ENCODE peak calls at places on chromosomes 7 and 10, in six cellular contexts. P is kidney epithelial cell; D is activated CD4-positive, alpha-beta memory T cell treated with anti-CD3 and anti-CD28 coated beads, Interleukin-2, amount 10 ng/mL, durations not matched to agents 7 days and 5 days; M is dorsolateral prefrontal cortex; B is kidney tubule cell; E is NCI-H146. V is an unnamed sample.

GRCh38 chr7:1580422-1581030 is 10.7 kb upstream of the PSMG3 start:
- DNase-seq in E (no peak), M (no peak), P (no peak), B (no peak), D (no peak), V (no peak)

GRCh38 chr10:5317547-5318107 is 47.1 kb upstream of the UCN3 start:
- DNase-seq in B (peak), E (no peak), M (no peak), P (peak), D (peak), V (peak)

GRCh38 chr7:41097501-41097900 is 605.4 kb downstream of the INHBA start:
- DNase-seq in M (no peak), D (no peak), E (no peak), B (peak), P (no peak), V (no peak)

GRCh38 chr7:120813089-120813488 is 44.9 kb downstream of the TSPAN12 start:
- DNase-seq in B (no peak), E (no peak), D (no peak), P (no peak), M (no peak), V (no peak)

GRCh38 chr10:3776796-3777571 is 8.0 kb downstream of the KLF6 start:
- DNase-seq in P (no peak), E (peak), M (no peak), B (peak), D (peak), V (peak)

GRCh38 chr10:49324711-49325110 is 25.7 kb downstream of the C10orf71 start:
- DNase-seq in E (no peak), B (no peak), P (no peak), M (no peak), D (no peak), V (no peak)

GRCh38 chr10:112746329-112746728 is 203.7 kb upstream of the TCF7L2 start:
- DNase-seq in B (no peak), D (no peak), E (no peak), P (no peak), M (no peak), V (no peak)

GRCh38 chr10:77520290-77520689 is 117.3 kb downstream of the KCNMA1 start:
- DNase-seq in P (no peak), D (no peak), B (no peak), M (no peak), E (peak), V (no peak)

GRCh38 chr7:18974803-18975202 is 142.6 kb downstream of the TWIST1 start:
- DNase-seq in D (no peak), P (no peak), E (no peak), M (no peak), B (peak), V (no peak)

GRCh38 chr7:13198741-13199140 is 511.3 kb downstream of the ARL4A start:
- DNase-seq in M (no peak), B (no peak), D (no peak), P (no peak), E (no peak), V (no peak)

GRCh38 chr7:39609084-39609461 is 14.3 kb upstream of the RALA start:
- DNase-seq in M (no peak), E (no peak), B (peak), D (no peak), P (no peak), V (no peak)

GRCh38 chr10:117134084-117135025 is 3.7 kb downstream of the VAX1 start:
- DNase-seq in P (no peak), D (no peak), B (no peak), M (no peak), E (peak), V (peak)

GRCh38 chr7:105654994-105655900 is 74.0 kb upstream of the EFCAB10 start:
- DNase-seq in M (no peak), P (no peak), E (peak), D (no peak), B (peak), V (no peak)

GRCh38 chr10:77474386-77474785 is 163.2 kb downstream of the KCNMA1 start:
- DNase-seq in P (no peak), B (no peak), M (no peak), D (no peak), E (no peak), V (no peak)

GRCh38 chr7:54810401-54810800 is 51.4 kb upstream of the SEC61G start:
- DNase-seq in E (no peak), P (no peak), M (no peak), D (no peak), B (no peak), V (no peak)

GRCh38 chr10:51937736-51938135 is 238.3 kb upstream of the CSTF2T start:
- DNase-seq in M (no peak), B (no peak), D (no peak), P (no peak), E (no peak), V (no peak)

GRCh38 chr10:118800920-118801319 is 46.1 kb upstream of the CACUL1 start:
- DNase-seq in P (no peak), D (no peak), E (peak), M (no peak), B (peak), V (no peak)

GRCh38 chr7:101510297-101510696 is 118.8 kb downstream of the MYL10 start:
- DNase-seq in P (no peak), M (no peak), D (no peak), B (no peak), E (no peak), V (no peak)

GRCh38 chr10:88515235-88515634 is 67.9 kb downstream of the RNLS start:
- DNase-seq in P (no peak), B (no peak), M (no peak), D (no peak), E (no peak), V (no peak)

GRCh38 chr7:129480674-129481363 is 21.5 kb upstream of the SMKR1 start:
- DNase-seq in P (no peak), E (no peak), B (no peak), D (no peak), M (no peak), V (no peak)

GRCh38 chr10:114698271-114699185 is 40.5 kb upstream of the ABLIM1 start:
- DNase-seq in D (no peak), M (no peak), P (no peak), E (no peak), B (peak), V (no peak)

GRCh38 chr7:2979276-2979675 is 64.4 kb downstream of the CARD11 start:
- DNase-seq in P (no peak), E (no peak), B (no peak), D (no peak), M (no peak), V (no peak)

GRCh38 chr10:75191821-75192568 is 18.6 kb upstream of the VDAC2 start:
- DNase-seq in E (no peak), B (peak), P (no peak), M (no peak), D (no peak), V (no peak)

GRCh38 chr10:93148476-93148875 is 74.8 kb downstream of the CYP26A1 start:
- DNase-seq in E (no peak), M (no peak), D (no peak), B (no peak), P (no peak), V (no peak)

GRCh38 chr10:6542999-6543430 is 37.1 kb downstream of the PRKCQ start:
- DNase-seq in B (no peak), D (peak), E (no peak), P (no peak), M (no peak), V (peak)

GRCh38 chr7:121288894-121289293 is 39.9 kb upstream of the WNT16 start:
- DNase-seq in M (no peak), E (no peak), D (no peak), P (peak), B (peak), V (no peak)

GRCh38 chr10:10830316-10831061 is 187.2 kb upstream of the CELF2 start:
- DNase-seq in D (no peak), M (no peak), E (no peak), B (peak), P (peak), V (no peak)

GRCh38 chr7:135995751-135996150 is 18.6 kb upstream of the MTPN start:
- DNase-seq in M (no peak), E (no peak), B (no peak), P (no peak), D (no peak), V (no peak)

V was measured in activated CD8-positive, alpha-beta memory T cell treated with anti-CD3 and anti-CD28 coated beads, Interleukin-2, amount 50 U/mL, for 48 hours.